ENCODE peak calls at places on chromosomes 12 and 14, in four cellular contexts. One of them, this sample, is unnamed.

GRCh38 chr14:100488057-100488456 is 99.2 kb downstream of the BEGAIN start:
- DNase-seq in transverse colon: no peak
- DNase-seq in tibial nerve: no peak
- DNase-seq in A549: no peak
- DNase-seq in this sample: no peak

GRCh38 chr14:51539571-51540037 is 112.1 kb upstream of the FRMD6 start:
- DNase-seq in tibial nerve: no peak
- DNase-seq in transverse colon: no peak
- DNase-seq in A549: peak
- DNase-seq in this sample: no peak

GRCh38 chr14:60724080-60724618 is at the start of gene SIX4:
- DNase-seq in A549: peak
- DNase-seq in tibial nerve: peak
- DNase-seq in transverse colon: peak
- DNase-seq in this sample: peak

GRCh38 chr12:72084061-72084460 is 145.4 kb downstream of the TPH2 start:
- DNase-seq in transverse colon: no peak
- DNase-seq in A549: no peak
- DNase-seq in tibial nerve: no peak
- DNase-seq in this sample: no peak

GRCh38 chr12:120262852-120263724 is 2.4 kb downstream of the PXN start:
- DNase-seq in transverse colon: no peak
- DNase-seq in A549: no peak
- DNase-seq in tibial nerve: no peak
- DNase-seq in this sample: no peak

GRCh38 chr14:34713681-34714319 is 593 bp downstream of the CFL2 start:
- DNase-seq in A549: no peak
- DNase-seq in transverse colon: peak
- DNase-seq in tibial nerve: no peak
- DNase-seq in this sample: no peak

GRCh38 chr12:43347026-43347425 is 205.0 kb downstream of the ADAMTS20 start:
- DNase-seq in A549: no peak
- DNase-seq in tibial nerve: no peak
- DNase-seq in transverse colon: no peak
- DNase-seq in this sample: no peak

GRCh38 chr12:26043139-26044006 is 81.5 kb downstream of the BHLHE41 start:
- DNase-seq in transverse colon: no peak
- DNase-seq in tibial nerve: no peak
- DNase-seq in A549: no peak
- DNase-seq in this sample: no peak

GRCh38 chr14:100283984-100284881 is 22.0 kb downstream of the SLC25A29 start:
- DNase-seq in tibial nerve: no peak
- DNase-seq in transverse colon: peak
- DNase-seq in A549: no peak
- DNase-seq in this sample: no peak

GRCh38 chr12:24378548-24379011 is 429.1 kb upstream of the SOX5 start:
- DNase-seq in tibial nerve: no peak
- DNase-seq in transverse colon: no peak
- DNase-seq in A549: no peak
- DNase-seq in this sample: no peak
- TF ChIP-seq EP300 in tibial nerve: no peak
- TF ChIP-seq EP300 in transverse colon: no peak
- TF ChIP-seq EP300 in A549: no peak
- TF ChIP-seq EP300 in this sample: no peak

DNA sequence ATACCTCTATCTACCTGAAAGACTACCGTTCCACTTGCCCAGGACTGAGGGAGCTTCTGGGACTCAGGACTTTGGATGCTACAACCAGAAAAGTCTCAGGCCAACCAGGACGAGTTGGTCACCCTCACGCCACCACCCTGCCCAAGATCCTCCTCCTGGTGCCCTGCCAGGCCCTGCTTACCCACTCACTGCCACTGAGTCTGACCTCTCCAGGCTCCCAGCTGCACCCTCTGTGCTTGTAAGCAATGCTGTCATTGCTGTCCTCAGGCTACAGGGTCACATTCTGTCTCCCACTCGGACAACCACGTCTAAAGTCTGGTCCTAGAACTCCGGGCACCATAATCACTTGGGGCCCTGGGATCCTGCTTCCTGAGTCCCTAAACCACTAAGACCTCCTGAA is 9.2 kb downstream of the TTC7B start:
- DNase-seq in tibial nerve: no peak
- DNase-seq in A549: no peak
- DNase-seq in transverse colon: no peak
- DNase-seq in this sample: no peak
- H3K27ac ChIP-seq in tibial nerve: peak
- H3K27ac ChIP-seq in A549: no peak
- H3K27ac ChIP-seq in transverse colon: no peak
- H3K27ac ChIP-seq in this sample: no peak

GRCh38 chr12:52280319-52280795 is 5.9 kb downstream of the KRT86 start:
- DNase-seq in A549: peak
- DNase-seq in tibial nerve: peak
- DNase-seq in transverse colon: peak
- DNase-seq in this sample: no peak
- TF ChIP-seq CTCF in A549: no peak
- TF ChIP-seq CTCF in tibial nerve: no peak
- TF ChIP-seq CTCF in transverse colon: no peak
- TF ChIP-seq CTCF in this sample: no peak

GRCh38 chr12:4272976-4273650 is 449 bp upstream of the CCND2 start:
- DNase-seq in transverse colon: no peak
- DNase-seq in tibial nerve: no peak
- DNase-seq in A549: no peak
- DNase-seq in this sample: no peak

GRCh38 chr12:4273651-4274395 is at the start of gene CCND2:
- DNase-seq in tibial nerve: peak
- DNase-seq in transverse colon: peak
- DNase-seq in A549: peak
- DNase-seq in this sample: peak

GRCh38 chr12:4270670-4271432 is 2.7 kb upstream of the CCND2 start:
- DNase-seq in tibial nerve: peak
- DNase-seq in A549: no peak
- DNase-seq in transverse colon: peak
- DNase-seq in this sample: no peak

GRCh38 chr12:4271433-4272013 is 2.0 kb upstream of the CCND2 start:
- DNase-seq in tibial nerve: no peak
- DNase-seq in transverse colon: no peak
- DNase-seq in A549: no peak
- DNase-seq in this sample: no peak

GRCh38 chr12:4272014-4272975 is 1.3 kb upstream of the CCND2 start:
- DNase-seq in transverse colon: peak
- DNase-seq in tibial nerve: peak
- DNase-seq in A549: no peak
- DNase-seq in this sample: peak
- TF ChIP-seq EP300 in transverse colon: no peak
- TF ChIP-seq EP300 in tibial nerve: peak
- TF ChIP-seq EP300 in A549: no peak
- TF ChIP-seq EP300 in this sample: no peak

GRCh38 chr12:29725587-29726320 is 58.0 kb downstream of the TMTC1 start:
- DNase-seq in transverse colon: peak
- DNase-seq in A549: no peak
- DNase-seq in tibial nerve: peak
- DNase-seq in this sample: peak
- H3K27ac ChIP-seq in transverse colon: peak
- H3K27ac ChIP-seq in A549: no peak
- H3K27ac ChIP-seq in tibial nerve: peak
- H3K27ac ChIP-seq in this sample: no peak

This sample was measured in ovary.